ENCODE peak calls at places on chromosome 7, in five cellular contexts. T is T-helper 2 cell, X is mesothelial cell of epicardium, P is HuH-7, B is NCI-H2107. F is an unnamed sample.

GRCh38 chr7:80826520-80827237 is 92.2 kb downstream of the SEMA3C start:
- DNase-seq in T (no peak), X (no peak), P (no peak), B (no peak), F (peak)

GRCh38 chr7:1720325-1720724 is 50.2 kb downstream of the ELFN1 start:
- DNase-seq in T (peak), X (no peak), P (no peak), B (peak), F (no peak)

GRCh38 chr7:21448974-21449373 is 21.1 kb downstream of the SP4 start:
- DNase-seq in T (no peak), X (no peak), P (no peak), B (no peak), F (no peak)

GRCh38 chr7:69780377-69780776 is 182.1 kb downstream of the AUTS2 start:
- DNase-seq in T (no peak), X (no peak), P (no peak), B (peak), F (peak)

GRCh38 chr7:31100870-31101269 is 48.8 kb downstream of the ADCYAP1R1 start:
- DNase-seq in T (no peak), X (peak), P (no peak), B (no peak), F (no peak)

GRCh38 chr7:132381742-132382472 is 194.4 kb downstream of the PLXNA4 start:
- DNase-seq in T (no peak), X (no peak), P (peak), B (no peak), F (no peak)

GRCh38 chr7:55964802-55965470 is 551 bp downstream of the NIPSNAP2 start:
- DNase-seq in T (peak), X (peak), P (peak), B (peak), F (peak)

GRCh38 chr7:47087866-47088265 is 494.0 kb downstream of the TNS3 start:
- DNase-seq in T (no peak), X (no peak), P (no peak), B (no peak), F (no peak)

GRCh38 chr7:106290319-106290718 is 5.5 kb upstream of the NAMPT start:
- DNase-seq in T (no peak), X (no peak), P (no peak), B (no peak), F (no peak)

F was measured in breast epithelium.